ENCODE peak calls at places on chromosomes 11 and 22, in four cellular contexts. R, V, N and F are unnamed samples.

GRCh38 chr11:68750197-68750987 is 928 bp downstream of the TESMIN start:
- DNase-seq in R (no peak), V (no peak), N (no peak), F (no peak)

GRCh38 chr11:65425971-65426838 is 3.6 kb downstream of the NEAT1 start:
- DNase-seq in R (no peak), V (peak), N (no peak), F (no peak)

GRCh38 chr22:41608386-41608785 is 12.5 kb downstream of the DESI1 start:
- DNase-seq in R (no peak), V (no peak), N (no peak), F (no peak)

GRCh38 chr11:63020671-63021255 is 5.1 kb upstream of the SLC22A8 start:
- DNase-seq in R (no peak), V (peak), N (no peak), F (no peak)

GRCh38 chr11:67045314-67045713 is 11.3 kb upstream of the RHOD start:
- DNase-seq in R (peak), V (peak), N (no peak), F (no peak)

GRCh38 chr22:29517215-29517908 is 36.2 kb downstream of the THOC5 start:
- DNase-seq in R (no peak), V (no peak), N (no peak), F (no peak)

GRCh38 chr11:92045325-92045724 is 179.3 kb upstream of the FAT3 start:
- DNase-seq in R (no peak), V (no peak), N (no peak), F (no peak)

GRCh38 chr11:118643142-118643994 is 36.0 kb downstream of the PHLDB1 start:
- DNase-seq in R (no peak), V (peak), N (no peak), F (no peak)

GRCh38 chr11:4146070-4146764 is 51.6 kb downstream of the RRM1 start:
- DNase-seq in R (no peak), V (peak), N (no peak), F (no peak)

GRCh38 chr11:119209186-119209585 is 3.0 kb downstream of the CBL start:
- DNase-seq in R (no peak), V (no peak), N (no peak), F (no peak)

GRCh38 chr22:25739659-25740344 is 2.2 kb upstream of the MYO18B start:
- DNase-seq in R (no peak), V (no peak), N (no peak), F (no peak)

GRCh38 chr11:76336597-76336996 is 44.3 kb downstream of the THAP12 start:
- DNase-seq in R (no peak), V (no peak), N (no peak), F (no peak)

GRCh38 chr11:123478352-123478986 is 48.4 kb downstream of the GRAMD1B start:
- DNase-seq in R (peak), V (peak), N (peak), F (peak)

GRCh38 chr11:26841818-26842457 is 120.1 kb upstream of the SLC5A12 start:
- DNase-seq in R (no peak), V (no peak), N (no peak), F (no peak)